ENCODE peak calls at places on chromosomes 3 and 15, in four cellular contexts. One of them, this sample, is unnamed.

GRCh38 chr3:45187597-45188210 is 38.4 kb downstream of the TMEM158 start:
- DNase-seq in T-helper 9 cell: no peak
- DNase-seq in NCI-H1048: no peak
- DNase-seq in glomerular endothelial cell: no peak
- DNase-seq in this sample: no peak

GRCh38 chr3:197730200-197730599 is 6.5 kb downstream of the RUBCN start:
- DNase-seq in T-helper 9 cell: no peak
- DNase-seq in NCI-H1048: no peak
- DNase-seq in glomerular endothelial cell: no peak
- DNase-seq in this sample: peak; percentile 63

GRCh38 chr3:121552379-121552778 is 6.6 kb upstream of the POLQ start:
- DNase-seq in T-helper 9 cell: no peak
- DNase-seq in glomerular endothelial cell: no peak
- DNase-seq in NCI-H1048: no peak
- DNase-seq in this sample: no peak

GRCh38 chr3:32508731-32509130 is 6.1 kb upstream of the CMTM6 start:
- DNase-seq in glomerular endothelial cell: no peak
- DNase-seq in T-helper 9 cell: no peak
- DNase-seq in NCI-H1048: no peak
- DNase-seq in this sample: no peak

GRCh38 chr15:60507596-60508424 is 28.9 kb upstream of the ICE2 start:
- DNase-seq in NCI-H1048: no peak
- DNase-seq in glomerular endothelial cell: peak; percentile 60
- DNase-seq in T-helper 9 cell: no peak
- DNase-seq in this sample: peak; percentile 19

GRCh38 chr3:113249111-113249510 is 37.8 kb downstream of the BOC start:
- DNase-seq in T-helper 9 cell: no peak
- DNase-seq in NCI-H1048: no peak
- DNase-seq in glomerular endothelial cell: no peak
- DNase-seq in this sample: peak; percentile 52

GRCh38 chr15:77784361-77785292 is 151.9 kb upstream of the LINGO1 start:
- DNase-seq in T-helper 9 cell: no peak
- DNase-seq in glomerular endothelial cell: no peak
- DNase-seq in NCI-H1048: no peak
- DNase-seq in this sample: peak; percentile 56

GRCh38 chr3:53257465-53257864 is 1.6 kb upstream of the TKT start:
- DNase-seq in glomerular endothelial cell: no peak
- DNase-seq in NCI-H1048: no peak
- DNase-seq in T-helper 9 cell: no peak
- DNase-seq in this sample: no peak

GRCh38 chr15:68256675-68257450 is 20.7 kb upstream of the FEM1B start:
- DNase-seq in T-helper 9 cell: peak; percentile 38
- DNase-seq in glomerular endothelial cell: no peak
- DNase-seq in NCI-H1048: no peak
- DNase-seq in this sample: peak; percentile 76

GRCh38 chr3:189363856-189364255 is 192.1 kb downstream of the TPRG1 start:
- DNase-seq in NCI-H1048: no peak
- DNase-seq in glomerular endothelial cell: no peak
- DNase-seq in T-helper 9 cell: no peak
- DNase-seq in this sample: peak; percentile 80

GRCh38 chr15:99257107-99257750 is 5.9 kb downstream of the LRRC28 start:
- DNase-seq in T-helper 9 cell: no peak
- DNase-seq in NCI-H1048: no peak
- DNase-seq in glomerular endothelial cell: no peak
- DNase-seq in this sample: no peak

GRCh38 chr3:126113733-126114132 is 29.8 kb upstream of the SLC41A3 start:
- DNase-seq in T-helper 9 cell: no peak
- DNase-seq in glomerular endothelial cell: no peak
- DNase-seq in NCI-H1048: no peak
- DNase-seq in this sample: no peak

GRCh38 chr15:49902791-49903481 is 216.1 kb downstream of the ATP8B4 start:
- DNase-seq in glomerular endothelial cell: no peak
- DNase-seq in T-helper 9 cell: no peak
- DNase-seq in NCI-H1048: no peak
- DNase-seq in this sample: no peak

GRCh38 chr3:174533286-174533685 is 325.8 kb upstream of the NAALADL2 start:
- DNase-seq in NCI-H1048: no peak
- DNase-seq in glomerular endothelial cell: no peak
- DNase-seq in T-helper 9 cell: no peak
- DNase-seq in this sample: no peak

GRCh38 chr3:20563985-20564384 is 378.0 kb upstream of the SGO1 start:
- DNase-seq in glomerular endothelial cell: no peak
- DNase-seq in NCI-H1048: no peak
- DNase-seq in T-helper 9 cell: no peak
- DNase-seq in this sample: no peak

GRCh38 chr3:100697723-100698285 is 11.5 kb upstream of the TFG start:
- DNase-seq in NCI-H1048: no peak
- DNase-seq in glomerular endothelial cell: no peak
- DNase-seq in T-helper 9 cell: no peak
- DNase-seq in this sample: no peak

GRCh38 chr3:32586361-32586760 is 15.7 kb upstream of the DYNC1LI1 start:
- DNase-seq in T-helper 9 cell: no peak
- DNase-seq in glomerular endothelial cell: no peak
- DNase-seq in NCI-H1048: no peak
- DNase-seq in this sample: no peak

GRCh38 chr3:179236676-179237301 is 14.1 kb downstream of the KCNMB3 start:
- DNase-seq in T-helper 9 cell: no peak
- DNase-seq in glomerular endothelial cell: no peak
- DNase-seq in NCI-H1048: no peak
- DNase-seq in this sample: no peak

GRCh38 chr3:71000483-71000882 is 583.0 kb downstream of the FOXP1 start:
- DNase-seq in glomerular endothelial cell: no peak
- DNase-seq in NCI-H1048: no peak
- DNase-seq in T-helper 9 cell: no peak
- DNase-seq in this sample: no peak

GRCh38 chr15:66424963-66425612 is 38.4 kb downstream of the MAP2K1 start:
- DNase-seq in NCI-H1048: no peak
- DNase-seq in glomerular endothelial cell: no peak
- DNase-seq in T-helper 9 cell: no peak
- DNase-seq in this sample: no peak

GRCh38 chr3:53023072-53023823 is 22.6 kb downstream of the SFMBT1 start:
- DNase-seq in T-helper 9 cell: no peak
- DNase-seq in NCI-H1048: no peak
- DNase-seq in glomerular endothelial cell: no peak
- DNase-seq in this sample: no peak

GRCh38 chr15:34582461-34583357 is 742 bp downstream of the GOLGA8B start:
- DNase-seq in NCI-H1048: peak; percentile 4
- DNase-seq in T-helper 9 cell: peak; percentile 21
- DNase-seq in glomerular endothelial cell: no peak
- DNase-seq in this sample: peak; percentile 39

GRCh38 chr3:62237296-62237948 is 135.9 kb downstream of the FEZF2 start:
- DNase-seq in glomerular endothelial cell: no peak
- DNase-seq in T-helper 9 cell: no peak
- DNase-seq in NCI-H1048: no peak
- DNase-seq in this sample: no peak

GRCh38 chr15:69735126-69735525 is 282.5 kb downstream of the RPLP1 start:
- DNase-seq in NCI-H1048: no peak
- DNase-seq in T-helper 9 cell: no peak
- DNase-seq in glomerular endothelial cell: no peak
- DNase-seq in this sample: no peak

GRCh38 chr3:123084738-123085237 is 18.0 kb downstream of the PDIA5 start:
- DNase-seq in T-helper 9 cell: no peak
- DNase-seq in NCI-H1048: no peak
- DNase-seq in glomerular endothelial cell: no peak
- DNase-seq in this sample: peak; percentile 56

GRCh38 chr3:151926956-151927355 is 53.5 kb downstream of the SUCNR1 start:
- DNase-seq in NCI-H1048: no peak
- DNase-seq in glomerular endothelial cell: no peak
- DNase-seq in T-helper 9 cell: no peak
- DNase-seq in this sample: peak; percentile 39

GRCh38 chr15:70523192-70523591 is 240.2 kb downstream of the UACA start:
- DNase-seq in NCI-H1048: no peak
- DNase-seq in glomerular endothelial cell: no peak
- DNase-seq in T-helper 9 cell: no peak
- DNase-seq in this sample: no peak

GRCh38 chr3:24299801-24300626 is 194.6 kb downstream of the THRB start:
- DNase-seq in T-helper 9 cell: no peak
- DNase-seq in NCI-H1048: no peak
- DNase-seq in glomerular endothelial cell: no peak
- DNase-seq in this sample: no peak

GRCh38 chr3:189383630-189384029 is 211.9 kb downstream of the TPRG1 start:
- DNase-seq in NCI-H1048: no peak
- DNase-seq in T-helper 9 cell: no peak
- DNase-seq in glomerular endothelial cell: no peak
- DNase-seq in this sample: no peak

GRCh38 chr3:97927699-97928098 is 44.5 kb downstream of the RIOX2 start:
- DNase-seq in NCI-H1048: no peak
- DNase-seq in T-helper 9 cell: no peak
- DNase-seq in glomerular endothelial cell: no peak
- DNase-seq in this sample: no peak

This sample was measured in MG63.